ENCODE peak calls at places on chromosomes 4 and X, in five cellular contexts. Z, M, D, J and X are unnamed samples.

GRCh38 chrX:122504026-122504425 is 680.1 kb upstream of the GRIA3 start:
- DNase-seq in Z (no peak), M (no peak), D (no peak), J (no peak), X (no peak)

GRCh38 chrX:11758400-11759171 is 549 bp downstream of the MSL3 start:
- DNase-seq in Z (peak), M (peak), D (peak), J (peak), X (peak)

GRCh38 chrX:103730147-103730546 is 19.4 kb downstream of the TMEM31 start:
- DNase-seq in Z (no peak), M (no peak), D (no peak), J (peak), X (no peak)

GRCh38 chr4:86939123-86939522 is 4.3 kb downstream of the AFF1 start:
- DNase-seq in Z (no peak), M (no peak), D (no peak), J (no peak), X (no peak)

GRCh38 chr4:28176942-28177341 is 1316.3 kb downstream of the STIM2 start:
- DNase-seq in Z (no peak), M (no peak), D (no peak), J (no peak), X (no peak)

GRCh38 chr4:104469794-104470193 is 24.9 kb downstream of the CXXC4 start:
- DNase-seq in Z (no peak), M (no peak), D (no peak), J (no peak), X (no peak)

GRCh38 chrX:150406559-150406958 is 43.4 kb downstream of the MAMLD1 start:
- DNase-seq in Z (no peak), M (no peak), D (no peak), J (no peak), X (no peak)

GRCh38 chr4:169203891-169204290 is 66.9 kb downstream of the SH3RF1 start:
- DNase-seq in Z (no peak), M (no peak), D (no peak), J (no peak), X (no peak)

GRCh38 chr4:76588268-76588667 is 153.2 kb downstream of the SHROOM3 start:
- DNase-seq in Z (no peak), M (no peak), D (no peak), J (no peak), X (no peak)

GRCh38 chr4:76589872-76590846 is 155.1 kb downstream of the SHROOM3 start:
- DNase-seq in Z (no peak), M (peak), D (peak), J (peak), X (no peak)

GRCh38 chr4:76590847-76591281 is 155.8 kb downstream of the SHROOM3 start:
- DNase-seq in Z (no peak), M (no peak), D (no peak), J (peak), X (no peak)

GRCh38 chr4:76591992-76592391 is 157.0 kb downstream of the SHROOM3 start:
- DNase-seq in Z (no peak), M (no peak), D (no peak), J (no peak), X (no peak)

DNA sequence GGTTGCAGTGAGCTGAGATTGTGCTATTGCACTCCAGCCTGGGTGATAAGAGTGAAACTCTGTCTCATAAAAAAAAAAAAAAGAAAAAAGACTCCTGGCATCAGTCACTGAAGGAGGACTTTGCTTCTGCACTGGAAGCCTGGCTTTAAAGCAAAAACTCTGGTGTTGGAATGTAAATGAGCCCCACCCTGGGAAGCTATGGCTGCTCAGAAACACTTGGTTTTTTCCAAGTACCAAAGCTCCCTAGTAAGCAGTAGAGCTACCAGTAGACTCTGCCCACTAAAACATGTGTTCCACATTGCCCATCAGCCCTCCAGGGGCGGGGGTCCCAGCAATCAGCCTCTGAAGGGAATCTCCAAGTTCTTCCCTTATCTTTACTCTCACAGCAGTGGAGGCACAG is 154.4 kb downstream of the SHROOM3 start:
- DNase-seq in Z (no peak), M (no peak), D (no peak), J (peak), X (no peak)
- TF ChIP-seq CTCF in Z (no peak), M (no peak), D (no peak), J (no peak), X (no peak)

GRCh38 chr4:150579591-150580234 is 2.2 kb upstream of the MAB21L2 start:
- DNase-seq in Z (peak), M (no peak), D (no peak), J (peak), X (peak)
- H3K4me3 ChIP-seq in Z (peak), M (peak), D (no peak), J (peak), X (peak)

GRCh38 chr4:149911371-149911770 is 95.7 kb upstream of the IQCM start:
- DNase-seq in Z (no peak), M (no peak), D (no peak), J (no peak), X (no peak)

GRCh38 chr4:149910604-149911367 is 95.1 kb upstream of the IQCM start:
- DNase-seq in Z (no peak), M (no peak), D (no peak), J (no peak), X (no peak)

GRCh38 chr4:149914101-149914500 is 98.5 kb upstream of the IQCM start:
- DNase-seq in Z (no peak), M (no peak), D (no peak), J (no peak), X (no peak)

GRCh38 chr4:149911995-149912394 is 96.4 kb upstream of the IQCM start:
- DNase-seq in Z (no peak), M (no peak), D (no peak), J (no peak), X (no peak)

GRCh38 chr4:149914521-149915115 is 99.0 kb upstream of the IQCM start:
- DNase-seq in Z (no peak), M (no peak), D (peak), J (peak), X (no peak)
- TF ChIP-seq CTCF in Z (no peak), M (no peak), D (peak), J (peak), X (peak)

GRCh38 chrX:136250191-136251041 is 784 bp downstream of the MAP7D3 start:
- DNase-seq in Z (no peak), M (no peak), D (no peak), J (peak), X (no peak)
- H3K4me3 ChIP-seq in Z (peak), M (peak), D (peak), J (peak), X (peak)

GRCh38 chr4:153465583-153465921 is 608 bp upstream of the TMEM131L start:
- DNase-seq in Z (peak), M (no peak), D (peak), J (peak), X (peak)
- TF ChIP-seq CTCF in Z (no peak), M (peak), D (no peak), J (peak), X (peak)

GRCh38 chr4:80268936-80269335 is 2.5 kb downstream of the FGF5 start:
- DNase-seq in Z (no peak), M (no peak), D (no peak), J (no peak), X (no peak)
- H3K4me3 ChIP-seq in Z (no peak), M (no peak), D (no peak), J (no peak), X (no peak)

GRCh38 chrX:50684871-50685270 is 129.1 kb downstream of the SHROOM4 start:
- DNase-seq in Z (no peak), M (no peak), D (no peak), J (no peak), X (no peak)

GRCh38 chrX:50677789-50678188 is 136.2 kb downstream of the SHROOM4 start:
- DNase-seq in Z (no peak), M (no peak), D (no peak), J (no peak), X (no peak)

DNA sequence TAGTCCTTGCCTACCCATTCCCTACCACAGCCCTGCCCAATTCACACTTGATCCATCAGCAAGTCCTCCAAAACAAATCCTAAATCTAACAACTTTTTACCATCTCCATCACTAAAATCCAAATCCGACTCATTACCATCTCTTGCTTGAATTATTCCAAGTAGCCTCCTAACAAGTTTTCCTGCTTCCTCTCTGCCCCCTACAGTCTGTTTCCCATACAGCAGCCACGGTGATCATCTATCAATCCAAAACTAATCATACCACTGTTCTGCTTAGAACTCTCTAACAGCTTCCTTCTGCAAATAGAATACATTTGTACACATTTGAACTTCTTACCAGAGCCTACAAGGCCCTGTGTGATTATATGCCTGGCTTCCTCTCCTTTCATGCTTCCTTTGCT is 133.0 kb downstream of the SHROOM4 start:
- DNase-seq in Z (no peak), M (no peak), D (no peak), J (peak), X (no peak)
- TF ChIP-seq CTCF in Z (no peak), M (no peak), D (peak), J (peak), X (peak)

GRCh38 chr4:184851200-184851541 is 25.4 kb upstream of the ACSL1 start:
- DNase-seq in Z (no peak), M (no peak), D (no peak), J (peak), X (no peak)
- H3K4me3 ChIP-seq in Z (no peak), M (no peak), D (no peak), J (no peak), X (no peak)

DNA sequence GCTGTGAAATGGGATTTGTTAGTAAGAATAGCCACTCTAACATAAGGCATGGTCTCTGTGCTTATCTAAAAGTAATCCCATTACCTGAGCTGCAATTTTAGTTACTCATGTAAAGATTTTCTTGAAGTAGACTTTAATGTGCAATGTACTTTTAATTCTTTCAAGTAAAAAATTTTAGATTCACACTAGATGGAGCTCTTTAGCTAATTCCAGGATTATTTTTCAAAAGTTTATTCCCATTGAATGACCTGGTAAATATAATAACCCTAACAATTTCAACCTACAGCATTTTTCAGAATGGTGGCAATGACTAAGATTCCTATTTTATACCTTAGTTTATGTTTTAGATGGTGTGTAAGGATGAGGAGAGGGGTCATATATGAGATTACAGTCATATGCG is 18.1 kb downstream of the USP38 start:
- DNase-seq in Z (no peak), M (no peak), D (no peak), J (peak), X (no peak)
- TF ChIP-seq CTCF in Z (peak), M (no peak), D (peak), J (peak), X (peak)